ENCODE peak calls at places on chromosomes 6 and 20, in ten cellular contexts. I is fibroblast of the conjunctiva; J is NCI-H2171 treated with DMSO at 0.1 percent for 48 hours; P is T47D; Z is stimulated activated CD8-positive, alpha-beta memory T cell treated with anti-CD3 and anti-CD28 coated beads, Interleukin-2, amount 100 ng/mL, for 1 hour; U is AG09309; D is MV-4-11; C is HEK293T; M is lower lobe of right lung; O is OCI-LY7. F is an unnamed sample.
A peak's percentile ranks its signal among the peaks of the same experiment; 100 is the strongest.

GRCh38 chr6:130843575-130844320 is 16.5 kb downstream of the SMLR1 start:
- DNase-seq in C (peak; percentile 42), D (peak; percentile 47), U (peak; percentile 20), J (peak; percentile 25), Z (no peak), M (no peak), P (peak; percentile 70), O (peak; percentile 19), I (peak; percentile 17), F (no peak)

GRCh38 chr6:170374571-170375444 is 68.2 kb downstream of the FAM120B start:
- DNase-seq in I (no peak), D (peak; percentile 87), Z (no peak), P (peak; percentile 3), O (no peak), U (no peak), M (no peak), C (no peak), J (peak; percentile 70), F (no peak)

GRCh38 chr6:117676577-117677218 is 1.4 kb downstream of the NUS1 start:
- DNase-seq in O (no peak), D (no peak), Z (no peak), I (no peak), J (no peak), P (no peak), C (no peak), M (no peak), U (no peak), F (no peak)

GRCh38 chr6:150835620-150836019 is 29.9 kb upstream of the MTHFD1L start:
- DNase-seq in U (no peak), M (no peak), Z (no peak), O (no peak), I (no peak), C (no peak), J (no peak), P (no peak), D (no peak), F (no peak)

GRCh38 chr6:18090349-18090786 is 32.1 kb downstream of the NHLRC1 start:
- DNase-seq in Z (no peak), M (no peak), O (no peak), U (no peak), P (no peak), J (peak; percentile 3), D (no peak), C (no peak), I (no peak), F (no peak)

GRCh38 chr6:31821301-31822037 is 6.1 kb upstream of the HSPA1B start:
- DNase-seq in P (peak; percentile 73), O (peak; percentile 43), U (no peak), D (no peak), C (peak; percentile 45), I (peak; percentile 32), M (peak; percentile 86), Z (no peak), J (no peak), F (no peak)

GRCh38 chr6:120924214-120924613 is 410.1 kb downstream of the TBC1D32 start:
- DNase-seq in U (no peak), Z (no peak), O (no peak), I (no peak), D (no peak), C (no peak), M (no peak), J (no peak), P (no peak), F (no peak)

GRCh38 chr6:109381007-109381746 is 1.1 kb downstream of the CD164 start:
- DNase-seq in C (no peak), D (peak; percentile 30), Z (no peak), U (no peak), I (no peak), O (peak; percentile 18), P (peak; percentile 18), M (no peak), J (no peak), F (no peak)

GRCh38 chr6:292506-293184 is 358 bp downstream of the DUSP22 start:
- DNase-seq in U (no peak), M (peak; percentile 89), O (peak; percentile 85), J (no peak), I (no peak), C (no peak), Z (peak; percentile 69), D (no peak), P (peak; percentile 71), F (no peak)

GRCh38 chr6:127618729-127619128 is 41.8 kb downstream of the C6orf58 start:
- DNase-seq in M (no peak), J (no peak), U (no peak), D (no peak), P (peak; percentile 5), C (no peak), Z (no peak), I (peak; percentile 1), O (no peak), F (no peak)

GRCh38 chr6:15484115-15484514 is 178.7 kb downstream of the DTNBP1 start:
- DNase-seq in J (no peak), M (no peak), O (no peak), U (no peak), Z (no peak), P (no peak), D (no peak), C (no peak), I (no peak), F (no peak)

GRCh38 chr20:7459123-7459522 is 481.1 kb downstream of the HAO1 start:
- DNase-seq in U (no peak), J (no peak), C (no peak), D (no peak), M (no peak), Z (no peak), P (no peak), O (no peak), I (no peak), F (no peak)

GRCh38 chr20:50026746-50027575 is 44.2 kb downstream of the SNAI1 start:
- DNase-seq in Z (no peak), I (no peak), J (no peak), P (no peak), U (no peak), C (no peak), M (no peak), O (no peak), D (no peak), F (no peak)

GRCh38 chr20:57620274-57620990 is at the start of gene ZBP1:
- DNase-seq in J (no peak), I (no peak), C (no peak), O (peak; percentile 98), U (no peak), P (no peak), D (peak; percentile 38), Z (no peak), M (peak; percentile 69), F (no peak)